ENCODE peak calls at places on chromosomes 7 and 10, in nine cellular contexts. One of them, this sample, is unnamed.

GRCh38 chr10:77844713-77845454 is 81.7 kb downstream of the DLG5 start:
- DNase-seq in upper lobe of right lung: no peak
- DNase-seq in A549: peak; percentile 74
- DNase-seq in hepatocyte: peak; percentile 77
- DNase-seq in mucosa of descending colon: no peak
- DNase-seq in IMR-90: peak; percentile 83
- DNase-seq in CD8-positive, alpha-beta T cell: no peak
- DNase-seq in effector memory CD4-positive, alpha-beta T cell: no peak
- DNase-seq in choroid plexus epithelial cell: peak; percentile 89
- DNase-seq in this sample: no peak

GRCh38 chr7:17056491-17057142 is 174.8 kb upstream of the AGR3 start:
- DNase-seq in upper lobe of right lung: no peak
- DNase-seq in CD8-positive, alpha-beta T cell: no peak
- DNase-seq in effector memory CD4-positive, alpha-beta T cell: no peak
- DNase-seq in IMR-90: peak; percentile 61
- DNase-seq in A549: no peak
- DNase-seq in mucosa of descending colon: no peak
- DNase-seq in choroid plexus epithelial cell: peak; percentile 41
- DNase-seq in hepatocyte: no peak
- DNase-seq in this sample: no peak

GRCh38 chr7:91353923-91354322 is 89.7 kb downstream of the FZD1 start:
- DNase-seq in choroid plexus epithelial cell: no peak
- DNase-seq in CD8-positive, alpha-beta T cell: no peak
- DNase-seq in hepatocyte: no peak
- DNase-seq in effector memory CD4-positive, alpha-beta T cell: no peak
- DNase-seq in A549: no peak
- DNase-seq in IMR-90: no peak
- DNase-seq in upper lobe of right lung: no peak
- DNase-seq in mucosa of descending colon: no peak
- DNase-seq in this sample: no peak

GRCh38 chr7:94041529-94041928 is 37.4 kb upstream of the BET1 start:
- DNase-seq in effector memory CD4-positive, alpha-beta T cell: no peak
- DNase-seq in IMR-90: peak; percentile 84
- DNase-seq in A549: no peak
- DNase-seq in hepatocyte: no peak
- DNase-seq in mucosa of descending colon: no peak
- DNase-seq in upper lobe of right lung: no peak
- DNase-seq in choroid plexus epithelial cell: peak; percentile 79
- DNase-seq in CD8-positive, alpha-beta T cell: no peak
- DNase-seq in this sample: no peak

GRCh38 chr10:17850526-17850925 is 41.4 kb downstream of the MRC1 start:
- DNase-seq in CD8-positive, alpha-beta T cell: no peak
- DNase-seq in upper lobe of right lung: no peak
- DNase-seq in A549: no peak
- DNase-seq in choroid plexus epithelial cell: no peak
- DNase-seq in effector memory CD4-positive, alpha-beta T cell: no peak
- DNase-seq in mucosa of descending colon: no peak
- DNase-seq in IMR-90: no peak
- DNase-seq in hepatocyte: no peak
- DNase-seq in this sample: no peak

GRCh38 chr7:148941598-148942280 is 57.6 kb upstream of the EZH2 start:
- DNase-seq in mucosa of descending colon: peak; percentile 72
- DNase-seq in CD8-positive, alpha-beta T cell: peak; percentile 14
- DNase-seq in choroid plexus epithelial cell: peak; percentile 59
- DNase-seq in hepatocyte: peak; percentile 82
- DNase-seq in A549: peak; percentile 66
- DNase-seq in IMR-90: peak; percentile 52
- DNase-seq in effector memory CD4-positive, alpha-beta T cell: peak; percentile 46
- DNase-seq in upper lobe of right lung: peak; percentile 83
- DNase-seq in this sample: no peak

GRCh38 chr7:78912781-78913180 is 540.7 kb downstream of the MAGI2 start:
- DNase-seq in CD8-positive, alpha-beta T cell: no peak
- DNase-seq in hepatocyte: no peak
- DNase-seq in upper lobe of right lung: no peak
- DNase-seq in effector memory CD4-positive, alpha-beta T cell: no peak
- DNase-seq in choroid plexus epithelial cell: peak; percentile 3
- DNase-seq in mucosa of descending colon: no peak
- DNase-seq in A549: no peak
- DNase-seq in IMR-90: peak; percentile 54
- DNase-seq in this sample: no peak

GRCh38 chr10:70430489-70431445 is 10.7 kb downstream of the NODAL start:
- DNase-seq in CD8-positive, alpha-beta T cell: no peak
- DNase-seq in upper lobe of right lung: no peak
- DNase-seq in mucosa of descending colon: no peak
- DNase-seq in A549: no peak
- DNase-seq in effector memory CD4-positive, alpha-beta T cell: no peak
- DNase-seq in IMR-90: peak; percentile 87
- DNase-seq in hepatocyte: peak; percentile 72
- DNase-seq in choroid plexus epithelial cell: peak; percentile 97
- DNase-seq in this sample: no peak

GRCh38 chr7:12518920-12519681 is 51.4 kb upstream of the SCIN start:
- DNase-seq in hepatocyte: peak; percentile 26
- DNase-seq in effector memory CD4-positive, alpha-beta T cell: no peak
- DNase-seq in choroid plexus epithelial cell: peak; percentile 41
- DNase-seq in upper lobe of right lung: no peak
- DNase-seq in A549: peak; percentile 20
- DNase-seq in mucosa of descending colon: no peak
- DNase-seq in IMR-90: no peak
- DNase-seq in CD8-positive, alpha-beta T cell: no peak
- DNase-seq in this sample: no peak

GRCh38 chr7:39609084-39609461 is 14.3 kb upstream of the RALA start:
- DNase-seq in choroid plexus epithelial cell: peak; percentile 63
- DNase-seq in A549: no peak
- DNase-seq in IMR-90: peak; percentile 83
- DNase-seq in CD8-positive, alpha-beta T cell: no peak
- DNase-seq in upper lobe of right lung: no peak
- DNase-seq in hepatocyte: no peak
- DNase-seq in mucosa of descending colon: no peak
- DNase-seq in effector memory CD4-positive, alpha-beta T cell: no peak
- DNase-seq in this sample: no peak

GRCh38 chr7:30699706-30700495 is 17.6 kb upstream of the CRHR2 start:
- DNase-seq in A549: no peak
- DNase-seq in choroid plexus epithelial cell: no peak
- DNase-seq in CD8-positive, alpha-beta T cell: no peak
- DNase-seq in mucosa of descending colon: no peak
- DNase-seq in IMR-90: no peak
- DNase-seq in effector memory CD4-positive, alpha-beta T cell: no peak
- DNase-seq in upper lobe of right lung: no peak
- DNase-seq in hepatocyte: no peak
- DNase-seq in this sample: no peak

GRCh38 chr7:3230908-3231307 is 70.1 kb upstream of the SDK1 start:
- DNase-seq in effector memory CD4-positive, alpha-beta T cell: no peak
- DNase-seq in IMR-90: no peak
- DNase-seq in upper lobe of right lung: no peak
- DNase-seq in A549: no peak
- DNase-seq in hepatocyte: no peak
- DNase-seq in choroid plexus epithelial cell: no peak
- DNase-seq in mucosa of descending colon: no peak
- DNase-seq in CD8-positive, alpha-beta T cell: no peak
- DNase-seq in this sample: no peak

GRCh38 chr10:8037941-8038894 is 16.3 kb upstream of the GATA3 start:
- DNase-seq in IMR-90: no peak
- DNase-seq in mucosa of descending colon: no peak
- DNase-seq in hepatocyte: no peak
- DNase-seq in choroid plexus epithelial cell: no peak
- DNase-seq in upper lobe of right lung: no peak
- DNase-seq in effector memory CD4-positive, alpha-beta T cell: no peak
- DNase-seq in CD8-positive, alpha-beta T cell: no peak
- DNase-seq in A549: no peak
- DNase-seq in this sample: no peak

GRCh38 chr7:128931965-128932861 is 5.5 kb upstream of the IRF5 start:
- DNase-seq in hepatocyte: no peak
- DNase-seq in CD8-positive, alpha-beta T cell: no peak
- DNase-seq in upper lobe of right lung: peak; percentile 47
- DNase-seq in choroid plexus epithelial cell: no peak
- DNase-seq in A549: no peak
- DNase-seq in effector memory CD4-positive, alpha-beta T cell: no peak
- DNase-seq in mucosa of descending colon: peak; percentile 29
- DNase-seq in IMR-90: no peak
- DNase-seq in this sample: no peak

GRCh38 chr10:15365690-15366089 is 5.4 kb downstream of the FAM171A1 start:
- DNase-seq in A549: no peak
- DNase-seq in IMR-90: no peak
- DNase-seq in upper lobe of right lung: no peak
- DNase-seq in mucosa of descending colon: no peak
- DNase-seq in effector memory CD4-positive, alpha-beta T cell: no peak
- DNase-seq in choroid plexus epithelial cell: peak; percentile 24
- DNase-seq in hepatocyte: no peak
- DNase-seq in CD8-positive, alpha-beta T cell: no peak
- DNase-seq in this sample: no peak

GRCh38 chr10:34742456-34742855 is 72.6 kb downstream of the PARD3 start:
- DNase-seq in upper lobe of right lung: no peak
- DNase-seq in effector memory CD4-positive, alpha-beta T cell: no peak
- DNase-seq in mucosa of descending colon: no peak
- DNase-seq in CD8-positive, alpha-beta T cell: no peak
- DNase-seq in A549: no peak
- DNase-seq in IMR-90: peak; percentile 55
- DNase-seq in choroid plexus epithelial cell: no peak
- DNase-seq in hepatocyte: no peak
- DNase-seq in this sample: no peak

GRCh38 chr10:34737772-34738169 is 77.3 kb downstream of the PARD3 start:
- DNase-seq in mucosa of descending colon: no peak
- DNase-seq in upper lobe of right lung: no peak
- DNase-seq in A549: no peak
- DNase-seq in effector memory CD4-positive, alpha-beta T cell: no peak
- DNase-seq in hepatocyte: no peak
- DNase-seq in choroid plexus epithelial cell: no peak
- DNase-seq in CD8-positive, alpha-beta T cell: no peak
- DNase-seq in IMR-90: no peak
- DNase-seq in this sample: no peak

GRCh38 chr10:34739915-34740314 is 75.2 kb downstream of the PARD3 start:
- DNase-seq in mucosa of descending colon: no peak
- DNase-seq in upper lobe of right lung: peak; percentile 68
- DNase-seq in CD8-positive, alpha-beta T cell: no peak
- DNase-seq in IMR-90: peak; percentile 91
- DNase-seq in A549: no peak
- DNase-seq in choroid plexus epithelial cell: peak; percentile 89
- DNase-seq in hepatocyte: peak; percentile 71
- DNase-seq in effector memory CD4-positive, alpha-beta T cell: no peak
- DNase-seq in this sample: no peak

GRCh38 chr10:34736976-34737771 is 77.9 kb downstream of the PARD3 start:
- DNase-seq in A549: no peak
- DNase-seq in CD8-positive, alpha-beta T cell: no peak
- DNase-seq in hepatocyte: no peak
- DNase-seq in upper lobe of right lung: no peak
- DNase-seq in IMR-90: no peak
- DNase-seq in mucosa of descending colon: no peak
- DNase-seq in effector memory CD4-positive, alpha-beta T cell: no peak
- DNase-seq in choroid plexus epithelial cell: no peak
- DNase-seq in this sample: no peak

DNA sequence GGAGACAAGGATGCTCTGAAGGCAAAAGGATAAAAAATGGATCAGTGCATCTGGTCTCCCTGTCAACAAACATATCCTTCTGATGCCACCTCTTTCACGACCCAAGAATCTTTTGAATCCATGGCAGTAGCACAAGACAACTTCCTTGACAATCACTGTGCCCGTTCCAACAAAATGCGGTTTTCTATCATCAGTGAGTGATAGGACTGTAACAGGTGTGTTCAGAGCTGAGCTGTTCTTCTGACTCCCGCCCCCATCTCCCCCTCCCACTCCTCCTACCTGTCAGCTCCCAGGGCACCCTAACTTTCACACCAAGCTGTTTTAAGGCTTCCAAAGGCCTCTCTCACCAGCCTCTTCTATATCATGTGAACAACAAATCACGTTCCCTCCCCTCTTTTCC is 74.8 kb downstream of the PARD3 start:
- DNase-seq in CD8-positive, alpha-beta T cell: no peak
- DNase-seq in choroid plexus epithelial cell: no peak
- DNase-seq in mucosa of descending colon: no peak
- DNase-seq in A549: no peak
- DNase-seq in upper lobe of right lung: no peak
- DNase-seq in IMR-90: no peak
- DNase-seq in effector memory CD4-positive, alpha-beta T cell: no peak
- DNase-seq in hepatocyte: no peak
- DNase-seq in this sample: no peak
- H3K4me3 ChIP-seq in CD8-positive, alpha-beta T cell: no peak overlapping the region
- H3K4me3 ChIP-seq in choroid plexus epithelial cell: peak overlapping the region; percentile 24
- H3K4me3 ChIP-seq in mucosa of descending colon: no peak overlapping the region
- H3K4me3 ChIP-seq in A549: no peak overlapping the region
- H3K4me3 ChIP-seq in upper lobe of right lung: no peak overlapping the region
- H3K4me3 ChIP-seq in IMR-90: peak overlapping the region; percentile 2
- H3K4me3 ChIP-seq in effector memory CD4-positive, alpha-beta T cell: no peak overlapping the region
- H3K4me3 ChIP-seq in hepatocyte: no peak overlapping the region
- H3K4me3 ChIP-seq in this sample: no peak overlapping the region

GRCh38 chr10:127195571-127196226 is 692 bp downstream of the INSYN2A start:
- DNase-seq in CD8-positive, alpha-beta T cell: no peak
- DNase-seq in IMR-90: peak; percentile 12
- DNase-seq in hepatocyte: peak; percentile 15
- DNase-seq in A549: no peak
- DNase-seq in effector memory CD4-positive, alpha-beta T cell: no peak
- DNase-seq in upper lobe of right lung: no peak
- DNase-seq in mucosa of descending colon: no peak
- DNase-seq in choroid plexus epithelial cell: peak; percentile 28
- DNase-seq in this sample: no peak
- H3K4me3 ChIP-seq in CD8-positive, alpha-beta T cell: no peak overlapping the region
- H3K4me3 ChIP-seq in IMR-90: peak overlapping the region; percentile 44
- H3K4me3 ChIP-seq in hepatocyte: peak overlapping the region; percentile 45
- H3K4me3 ChIP-seq in A549: peak overlapping the region; percentile 62
- H3K4me3 ChIP-seq in effector memory CD4-positive, alpha-beta T cell: no peak overlapping the region
- H3K4me3 ChIP-seq in upper lobe of right lung: peak overlapping the region; percentile 40
- H3K4me3 ChIP-seq in mucosa of descending colon: no peak overlapping the region
- H3K4me3 ChIP-seq in choroid plexus epithelial cell: peak overlapping the region; percentile 52
- H3K4me3 ChIP-seq in this sample: peak overlapping the region; percentile 23

DNA sequence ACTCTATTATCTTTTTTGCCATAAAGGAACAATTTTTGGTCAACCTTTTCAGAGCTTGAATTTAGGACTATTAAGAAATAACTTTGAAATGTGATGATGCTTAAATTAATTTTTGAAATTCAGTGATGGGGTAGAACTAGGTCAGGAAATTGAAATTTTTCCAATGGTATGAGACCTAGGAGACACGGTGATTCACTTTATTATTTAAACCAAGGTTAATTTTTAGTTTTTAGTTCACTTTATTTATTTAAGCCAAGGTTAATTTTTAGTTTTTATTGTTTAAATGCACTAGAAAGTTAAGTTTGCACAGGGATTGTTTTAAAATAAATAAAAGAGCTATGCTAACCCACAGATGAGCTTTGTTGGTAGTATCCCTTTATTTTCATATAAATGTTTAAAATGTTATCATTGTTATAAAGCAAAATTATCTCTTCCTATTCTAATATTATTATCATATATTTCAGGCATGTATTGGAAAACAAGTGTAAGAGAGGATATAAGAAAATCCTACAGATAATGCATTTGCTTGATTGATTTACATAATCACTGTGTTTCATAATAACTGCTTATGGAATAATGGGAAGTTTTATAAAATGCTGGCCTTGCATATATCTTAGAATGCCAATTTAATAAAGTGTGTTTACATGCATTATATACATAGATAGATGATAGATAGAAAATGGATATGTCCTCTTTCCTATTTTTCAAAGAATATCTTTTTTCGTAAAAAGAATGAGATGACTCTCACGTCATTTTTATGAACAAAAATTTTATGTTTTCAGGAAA is 163.6 kb downstream of the HGF start:
- DNase-seq in A549: no peak
- DNase-seq in effector memory CD4-positive, alpha-beta T cell: no peak
- DNase-seq in CD8-positive, alpha-beta T cell: no peak
- DNase-seq in IMR-90: no peak
- DNase-seq in hepatocyte: no peak
- DNase-seq in upper lobe of right lung: no peak
- DNase-seq in mucosa of descending colon: no peak
- DNase-seq in choroid plexus epithelial cell: no peak
- DNase-seq in this sample: no peak
- H3K4me3 ChIP-seq in A549: no peak overlapping the region
- H3K4me3 ChIP-seq in effector memory CD4-positive, alpha-beta T cell: no peak overlapping the region
- H3K4me3 ChIP-seq in CD8-positive, alpha-beta T cell: no peak overlapping the region
- H3K4me3 ChIP-seq in IMR-90: no peak overlapping the region
- H3K4me3 ChIP-seq in hepatocyte: no peak overlapping the region
- H3K4me3 ChIP-seq in upper lobe of right lung: no peak overlapping the region
- H3K4me3 ChIP-seq in mucosa of descending colon: no peak overlapping the region
- H3K4me3 ChIP-seq in choroid plexus epithelial cell: no peak overlapping the region
- H3K4me3 ChIP-seq in this sample: no peak overlapping the region

GRCh38 chr7:151233111-151233701 is 923 bp downstream of the CHPF2 start:
- DNase-seq in A549: peak; percentile 72
- DNase-seq in hepatocyte: peak; percentile 80
- DNase-seq in CD8-positive, alpha-beta T cell: peak; percentile 35
- DNase-seq in upper lobe of right lung: peak; percentile 77
- DNase-seq in IMR-90: peak; percentile 89
- DNase-seq in mucosa of descending colon: peak; percentile 65
- DNase-seq in choroid plexus epithelial cell: peak; percentile 81
- DNase-seq in effector memory CD4-positive, alpha-beta T cell: peak; percentile 47
- DNase-seq in this sample: no peak
- H3K4me3 ChIP-seq in A549: peak overlapping the region; percentile 78
- H3K4me3 ChIP-seq in hepatocyte: peak overlapping the region; percentile 82
- H3K4me3 ChIP-seq in CD8-positive, alpha-beta T cell: peak overlapping the region; percentile 76
- H3K4me3 ChIP-seq in upper lobe of right lung: peak overlapping the region; percentile 88
- H3K4me3 ChIP-seq in IMR-90: peak overlapping the region; percentile 76
- H3K4me3 ChIP-seq in mucosa of descending colon: peak overlapping the region; percentile 90
- H3K4me3 ChIP-seq in choroid plexus epithelial cell: peak overlapping the region; percentile 96
- H3K4me3 ChIP-seq in effector memory CD4-positive, alpha-beta T cell: peak overlapping the region; percentile 98
- H3K4me3 ChIP-seq in this sample: peak overlapping the region; percentile 91